ENCODE peak calls at places on chromosomes 7 and 10, in seven cellular contexts. Z is NB4; R is stimulated activated CD4-positive, alpha-beta T cell treated with anti-CD3 and anti-CD28 coated beads, Interleukin-2, amount 100 ng/mL, for 48 hours; K is IMR-90; Y is activated gamma-delta T cell; D is fibroblast of the conjunctiva; B is CD8-positive, alpha-beta T cell. M is an unnamed sample.

GRCh38 chr10:369441-370221 is 234.4 kb downstream of the ZMYND11 start:
- DNase-seq in Z (no peak), R (no peak), K (peak), Y (no peak), D (peak), B (no peak), M (peak)

GRCh38 chr7:33091111-33091531 is 18.1 kb downstream of the RP9 start:
- DNase-seq in Z (no peak), R (no peak), K (peak), Y (no peak), D (no peak), B (no peak), M (peak)

GRCh38 chr10:116490028-116490662 is 55.6 kb upstream of the PNLIP start:
- DNase-seq in Z (peak), R (no peak), K (peak), Y (no peak), D (no peak), B (no peak), M (peak)

GRCh38 chr7:130988443-130988842 is 254.4 kb upstream of the KLF14 start:
- DNase-seq in Z (no peak), R (no peak), K (peak), Y (no peak), D (no peak), B (no peak), M (no peak)

GRCh38 chr10:775245-776075 is 86.0 kb upstream of the DIP2C start:
- DNase-seq in Z (peak), R (no peak), K (peak), Y (no peak), D (no peak), B (no peak), M (no peak)

GRCh38 chr10:99695761-99696160 is 36.2 kb downstream of the COX15 start:
- DNase-seq in Z (no peak), R (no peak), K (peak), Y (no peak), D (no peak), B (no peak), M (peak)

GRCh38 chr7:156004265-156005201 is 192.3 kb upstream of the SHH start:
- DNase-seq in Z (no peak), R (no peak), K (no peak), Y (no peak), D (no peak), B (no peak), M (no peak)

GRCh38 chr7:746074-747061 is 19.3 kb upstream of the PRKAR1B start:
- DNase-seq in Z (no peak), R (no peak), K (no peak), Y (no peak), D (no peak), B (no peak), M (no peak)

GRCh38 chr7:31957090-31957720 is 113.0 kb downstream of the PDE1C start:
- DNase-seq in Z (peak), R (no peak), K (peak), Y (no peak), D (no peak), B (no peak), M (no peak)

GRCh38 chr10:62056660-62057059 is 155.2 kb downstream of the ARID5B start:
- DNase-seq in Z (no peak), R (no peak), K (no peak), Y (no peak), D (no peak), B (no peak), M (no peak)

GRCh38 chr10:126171555-126171954 is 216.7 kb downstream of the ADAM12 start:
- DNase-seq in Z (no peak), R (no peak), K (peak), Y (no peak), D (peak), B (no peak), M (peak)

GRCh38 chr7:123367508-123368122 is 166.8 kb downstream of the IQUB start:
- DNase-seq in Z (peak), R (no peak), K (no peak), Y (no peak), D (peak), B (no peak), M (peak)

GRCh38 chr7:30116771-30117170 is 18.0 kb upstream of the MTURN start:
- DNase-seq in Z (no peak), R (no peak), K (no peak), Y (no peak), D (no peak), B (no peak), M (peak)

GRCh38 chr7:84637568-84638338 is 443.2 kb upstream of the SEMA3A start:
- DNase-seq in Z (no peak), R (no peak), K (peak), Y (no peak), D (peak), B (no peak), M (peak)

GRCh38 chr10:102718220-102718619 is 3.8 kb downstream of the SFXN2 start:
- DNase-seq in Z (peak), R (no peak), K (peak), Y (no peak), D (no peak), B (no peak), M (peak)

GRCh38 chr10:132704008-132704814 is 81.7 kb downstream of the NKX6-2 start:
- DNase-seq in Z (no peak), R (no peak), K (no peak), Y (no peak), D (no peak), B (no peak), M (no peak)

GRCh38 chr7:150402671-150403321 is 23.7 kb downstream of the ZNF775 start:
- DNase-seq in Z (no peak), R (no peak), K (no peak), Y (no peak), D (no peak), B (no peak), M (no peak)

GRCh38 chr10:18340496-18341051 is 200.3 kb downstream of the CACNB2 start:
- DNase-seq in Z (no peak), R (no peak), K (peak), Y (no peak), D (no peak), B (no peak), M (peak)

GRCh38 chr7:1459930-1460756 is 873 bp upstream of the MICALL2 start:
- DNase-seq in Z (no peak), R (no peak), K (no peak), Y (no peak), D (no peak), B (no peak), M (peak)

GRCh38 chr7:36747969-36748574 is 23.8 kb upstream of the AOAH start:
- DNase-seq in Z (peak), R (no peak), K (no peak), Y (no peak), D (no peak), B (no peak), M (no peak)

GRCh38 chr10:77526861-77527617 is 110.6 kb downstream of the KCNMA1 start:
- DNase-seq in Z (no peak), R (no peak), K (no peak), Y (no peak), D (no peak), B (no peak), M (no peak)

GRCh38 chr10:78215645-78216044 is 182.0 kb downstream of the RPS24 start:
- DNase-seq in Z (peak), R (no peak), K (peak), Y (no peak), D (peak), B (no peak), M (peak)

GRCh38 chr10:21534611-21535493 is 820 bp downstream of the MLLT10 start:
- DNase-seq in Z (peak), R (peak), K (peak), Y (peak), D (no peak), B (peak), M (no peak)

GRCh38 chr7:108592633-108593277 is 23.1 kb downstream of the DNAJB9 start:
- DNase-seq in Z (no peak), R (no peak), K (no peak), Y (no peak), D (peak), B (no peak), M (peak)

GRCh38 chr10:86259901-86260562 is 106.6 kb downstream of the GRID1 start:
- DNase-seq in Z (no peak), R (no peak), K (no peak), Y (no peak), D (no peak), B (no peak), M (no peak)

GRCh38 chr7:5284304-5285281 is 1.9 kb downstream of the SLC29A4 start:
- DNase-seq in Z (peak), R (no peak), K (no peak), Y (no peak), D (no peak), B (no peak), M (no peak)

GRCh38 chr10:16832351-16833080 is 15.3 kb upstream of the RSU1 start:
- DNase-seq in Z (no peak), R (no peak), K (peak), Y (no peak), D (no peak), B (no peak), M (peak)

GRCh38 chr7:25493811-25494366 is 265.6 kb upstream of the NPVF start:
- DNase-seq in Z (no peak), R (no peak), K (no peak), Y (no peak), D (no peak), B (no peak), M (no peak)